ENCODE peak calls at places on chromosomes 13 and 19, in four cellular contexts. One of them, this sample, is unnamed.

GRCh38 chr19:4957981-4958380 is 10.9 kb upstream of the KDM4B start:
- DNase-seq in colonic mucosa: no peak
- DNase-seq in fibroblast of the aortic adventitia: no peak
- DNase-seq in stimulated activated CD4-positive, alpha-beta T cell treated with anti-CD3 and anti-CD28 coated beads, TNF-alpha, amount 100 ng/mL, for 24 hours: no peak
- DNase-seq in this sample: no peak

GRCh38 chr13:30341815-30342570 is 34.6 kb upstream of the KATNAL1 start:
- DNase-seq in stimulated activated CD4-positive, alpha-beta T cell treated with anti-CD3 and anti-CD28 coated beads, TNF-alpha, amount 100 ng/mL, for 24 hours: no peak
- DNase-seq in colonic mucosa: peak
- DNase-seq in fibroblast of the aortic adventitia: peak
- DNase-seq in this sample: no peak

GRCh38 chr13:61768175-61768574 is 352.5 kb upstream of the PCDH20 start:
- DNase-seq in fibroblast of the aortic adventitia: no peak
- DNase-seq in stimulated activated CD4-positive, alpha-beta T cell treated with anti-CD3 and anti-CD28 coated beads, TNF-alpha, amount 100 ng/mL, for 24 hours: no peak
- DNase-seq in colonic mucosa: no peak
- DNase-seq in this sample: no peak

GRCh38 chr19:6800991-6801396 is 28.5 kb downstream of the VAV1 start:
- DNase-seq in stimulated activated CD4-positive, alpha-beta T cell treated with anti-CD3 and anti-CD28 coated beads, TNF-alpha, amount 100 ng/mL, for 24 hours: no peak
- DNase-seq in colonic mucosa: no peak
- DNase-seq in fibroblast of the aortic adventitia: peak
- DNase-seq in this sample: no peak

GRCh38 chr19:1266116-1266817 is 2.9 kb upstream of the CIRBP start:
- DNase-seq in fibroblast of the aortic adventitia: peak
- DNase-seq in stimulated activated CD4-positive, alpha-beta T cell treated with anti-CD3 and anti-CD28 coated beads, TNF-alpha, amount 100 ng/mL, for 24 hours: no peak
- DNase-seq in colonic mucosa: peak
- DNase-seq in this sample: peak

GRCh38 chr13:63024458-63024857 is 1608.8 kb upstream of the PCDH20 start:
- DNase-seq in stimulated activated CD4-positive, alpha-beta T cell treated with anti-CD3 and anti-CD28 coated beads, TNF-alpha, amount 100 ng/mL, for 24 hours: no peak
- DNase-seq in colonic mucosa: no peak
- DNase-seq in fibroblast of the aortic adventitia: no peak
- DNase-seq in this sample: no peak

GRCh38 chr19:51020988-51021651 is 1.6 kb upstream of the KLK10 start:
- DNase-seq in colonic mucosa: no peak
- DNase-seq in fibroblast of the aortic adventitia: peak
- DNase-seq in stimulated activated CD4-positive, alpha-beta T cell treated with anti-CD3 and anti-CD28 coated beads, TNF-alpha, amount 100 ng/mL, for 24 hours: no peak
- DNase-seq in this sample: no peak

GRCh38 chr19:51926426-51926783 is 867 bp upstream of the ZNF613 start:
- DNase-seq in fibroblast of the aortic adventitia: no peak
- DNase-seq in colonic mucosa: no peak
- DNase-seq in stimulated activated CD4-positive, alpha-beta T cell treated with anti-CD3 and anti-CD28 coated beads, TNF-alpha, amount 100 ng/mL, for 24 hours: no peak
- DNase-seq in this sample: no peak

GRCh38 chr19:392375-392970 is 16.5 kb downstream of the C2CD4C start:
- DNase-seq in fibroblast of the aortic adventitia: no peak
- DNase-seq in colonic mucosa: no peak
- DNase-seq in stimulated activated CD4-positive, alpha-beta T cell treated with anti-CD3 and anti-CD28 coated beads, TNF-alpha, amount 100 ng/mL, for 24 hours: no peak
- DNase-seq in this sample: no peak

GRCh38 chr13:97310809-97311436 is 88.8 kb downstream of the MBNL2 start:
- DNase-seq in colonic mucosa: no peak
- DNase-seq in fibroblast of the aortic adventitia: no peak
- DNase-seq in stimulated activated CD4-positive, alpha-beta T cell treated with anti-CD3 and anti-CD28 coated beads, TNF-alpha, amount 100 ng/mL, for 24 hours: no peak
- DNase-seq in this sample: no peak

GRCh38 chr19:6501740-6502648 is at the start of gene TUBB4A:
- DNase-seq in fibroblast of the aortic adventitia: no peak
- DNase-seq in colonic mucosa: no peak
- DNase-seq in stimulated activated CD4-positive, alpha-beta T cell treated with anti-CD3 and anti-CD28 coated beads, TNF-alpha, amount 100 ng/mL, for 24 hours: no peak
- DNase-seq in this sample: peak

GRCh38 chr19:38452430-38453366 is 19.2 kb downstream of the RYR1 start:
- DNase-seq in stimulated activated CD4-positive, alpha-beta T cell treated with anti-CD3 and anti-CD28 coated beads, TNF-alpha, amount 100 ng/mL, for 24 hours: no peak
- DNase-seq in fibroblast of the aortic adventitia: no peak
- DNase-seq in colonic mucosa: peak
- DNase-seq in this sample: no peak

GRCh38 chr19:39907213-39907612 is 27.2 kb downstream of the FCGBP start:
- DNase-seq in colonic mucosa: no peak
- DNase-seq in fibroblast of the aortic adventitia: no peak
- DNase-seq in stimulated activated CD4-positive, alpha-beta T cell treated with anti-CD3 and anti-CD28 coated beads, TNF-alpha, amount 100 ng/mL, for 24 hours: no peak
- DNase-seq in this sample: no peak

GRCh38 chr13:71902676-71903075 is 35.7 kb upstream of the DACH1 start:
- DNase-seq in fibroblast of the aortic adventitia: no peak
- DNase-seq in stimulated activated CD4-positive, alpha-beta T cell treated with anti-CD3 and anti-CD28 coated beads, TNF-alpha, amount 100 ng/mL, for 24 hours: no peak
- DNase-seq in colonic mucosa: no peak
- DNase-seq in this sample: no peak

GRCh38 chr19:12695514-12695913 is 917 bp downstream of the FBXW9 start:
- DNase-seq in fibroblast of the aortic adventitia: no peak
- DNase-seq in stimulated activated CD4-positive, alpha-beta T cell treated with anti-CD3 and anti-CD28 coated beads, TNF-alpha, amount 100 ng/mL, for 24 hours: no peak
- DNase-seq in colonic mucosa: no peak
- DNase-seq in this sample: no peak

GRCh38 chr19:4745986-4746385 is 22.3 kb upstream of the DPP9 start:
- DNase-seq in stimulated activated CD4-positive, alpha-beta T cell treated with anti-CD3 and anti-CD28 coated beads, TNF-alpha, amount 100 ng/mL, for 24 hours: no peak
- DNase-seq in fibroblast of the aortic adventitia: no peak
- DNase-seq in colonic mucosa: no peak
- DNase-seq in this sample: no peak

GRCh38 chr19:18647371-18647767 is 10.5 kb downstream of the KLHL26 start:
- DNase-seq in stimulated activated CD4-positive, alpha-beta T cell treated with anti-CD3 and anti-CD28 coated beads, TNF-alpha, amount 100 ng/mL, for 24 hours: no peak
- DNase-seq in fibroblast of the aortic adventitia: no peak
- DNase-seq in colonic mucosa: no peak
- DNase-seq in this sample: no peak

GRCh38 chr19:38434549-38435051 is 1.1 kb downstream of the RYR1 start:
- DNase-seq in colonic mucosa: peak
- DNase-seq in stimulated activated CD4-positive, alpha-beta T cell treated with anti-CD3 and anti-CD28 coated beads, TNF-alpha, amount 100 ng/mL, for 24 hours: no peak
- DNase-seq in fibroblast of the aortic adventitia: no peak
- DNase-seq in this sample: no peak

GRCh38 chr19:47499863-47500830 is 14.7 kb downstream of the NAPA start:
- DNase-seq in fibroblast of the aortic adventitia: no peak
- DNase-seq in stimulated activated CD4-positive, alpha-beta T cell treated with anti-CD3 and anti-CD28 coated beads, TNF-alpha, amount 100 ng/mL, for 24 hours: no peak
- DNase-seq in colonic mucosa: no peak
- DNase-seq in this sample: no peak

GRCh38 chr19:44666852-44667251 is 4.4 kb upstream of the CEACAM19 start:
- DNase-seq in colonic mucosa: no peak
- DNase-seq in fibroblast of the aortic adventitia: no peak
- DNase-seq in stimulated activated CD4-positive, alpha-beta T cell treated with anti-CD3 and anti-CD28 coated beads, TNF-alpha, amount 100 ng/mL, for 24 hours: no peak
- DNase-seq in this sample: no peak

GRCh38 chr13:38090913-38091312 is 221.3 kb upstream of the TRPC4 start:
- DNase-seq in fibroblast of the aortic adventitia: no peak
- DNase-seq in stimulated activated CD4-positive, alpha-beta T cell treated with anti-CD3 and anti-CD28 coated beads, TNF-alpha, amount 100 ng/mL, for 24 hours: no peak
- DNase-seq in colonic mucosa: no peak
- DNase-seq in this sample: no peak

GRCh38 chr13:73162912-73163911 is 104.4 kb downstream of the KLF5 start:
- DNase-seq in fibroblast of the aortic adventitia: no peak
- DNase-seq in stimulated activated CD4-positive, alpha-beta T cell treated with anti-CD3 and anti-CD28 coated beads, TNF-alpha, amount 100 ng/mL, for 24 hours: no peak
- DNase-seq in colonic mucosa: no peak
- DNase-seq in this sample: no peak

GRCh38 chr19:55433292-55433691 is 9.8 kb downstream of the SHISA7 start:
- DNase-seq in fibroblast of the aortic adventitia: no peak
- DNase-seq in stimulated activated CD4-positive, alpha-beta T cell treated with anti-CD3 and anti-CD28 coated beads, TNF-alpha, amount 100 ng/mL, for 24 hours: no peak
- DNase-seq in colonic mucosa: no peak
- DNase-seq in this sample: no peak

GRCh38 chr13:51931606-51932005 is 69.8 kb downstream of the CCDC70 start:
- DNase-seq in colonic mucosa: no peak
- DNase-seq in fibroblast of the aortic adventitia: no peak
- DNase-seq in stimulated activated CD4-positive, alpha-beta T cell treated with anti-CD3 and anti-CD28 coated beads, TNF-alpha, amount 100 ng/mL, for 24 hours: no peak
- DNase-seq in this sample: no peak

GRCh38 chr19:28638445-28638844 is 574.5 kb downstream of the UQCRFS1 start:
- DNase-seq in fibroblast of the aortic adventitia: no peak
- DNase-seq in colonic mucosa: no peak
- DNase-seq in stimulated activated CD4-positive, alpha-beta T cell treated with anti-CD3 and anti-CD28 coated beads, TNF-alpha, amount 100 ng/mL, for 24 hours: no peak
- DNase-seq in this sample: no peak

GRCh38 chr19:2653717-2654584 is 48.5 kb downstream of the GNG7 start:
- DNase-seq in fibroblast of the aortic adventitia: no peak
- DNase-seq in stimulated activated CD4-positive, alpha-beta T cell treated with anti-CD3 and anti-CD28 coated beads, TNF-alpha, amount 100 ng/mL, for 24 hours: no peak
- DNase-seq in colonic mucosa: no peak
- DNase-seq in this sample: no peak

GRCh38 chr19:32611161-32611560 is 30.2 kb downstream of the PDCD5 start:
- DNase-seq in fibroblast of the aortic adventitia: no peak
- DNase-seq in colonic mucosa: no peak
- DNase-seq in stimulated activated CD4-positive, alpha-beta T cell treated with anti-CD3 and anti-CD28 coated beads, TNF-alpha, amount 100 ng/mL, for 24 hours: no peak
- DNase-seq in this sample: no peak

GRCh38 chr19:1267441-1268391 is 1.4 kb upstream of the CIRBP start:
- DNase-seq in stimulated activated CD4-positive, alpha-beta T cell treated with anti-CD3 and anti-CD28 coated beads, TNF-alpha, amount 100 ng/mL, for 24 hours: no peak
- DNase-seq in colonic mucosa: no peak
- DNase-seq in fibroblast of the aortic adventitia: no peak
- DNase-seq in this sample: no peak

GRCh38 chr19:18875726-18876125 is 20.2 kb downstream of the CERS1 start:
- DNase-seq in fibroblast of the aortic adventitia: no peak
- DNase-seq in colonic mucosa: no peak
- DNase-seq in stimulated activated CD4-positive, alpha-beta T cell treated with anti-CD3 and anti-CD28 coated beads, TNF-alpha, amount 100 ng/mL, for 24 hours: no peak
- DNase-seq in this sample: no peak

GRCh38 chr13:60356970-60357369 is 40.0 kb upstream of the TDRD3 start:
- DNase-seq in fibroblast of the aortic adventitia: no peak
- DNase-seq in colonic mucosa: no peak
- DNase-seq in stimulated activated CD4-positive, alpha-beta T cell treated with anti-CD3 and anti-CD28 coated beads, TNF-alpha, amount 100 ng/mL, for 24 hours: no peak
- DNase-seq in this sample: no peak

GRCh38 chr19:11286312-11286974 is 9.5 kb upstream of the TSPAN16 start:
- DNase-seq in stimulated activated CD4-positive, alpha-beta T cell treated with anti-CD3 and anti-CD28 coated beads, TNF-alpha, amount 100 ng/mL, for 24 hours: no peak
- DNase-seq in fibroblast of the aortic adventitia: peak
- DNase-seq in colonic mucosa: no peak
- DNase-seq in this sample: no peak

GRCh38 chr13:75410207-75410606 is 71.8 kb downstream of the TBC1D4 start:
- DNase-seq in stimulated activated CD4-positive, alpha-beta T cell treated with anti-CD3 and anti-CD28 coated beads, TNF-alpha, amount 100 ng/mL, for 24 hours: no peak
- DNase-seq in fibroblast of the aortic adventitia: no peak
- DNase-seq in colonic mucosa: no peak
- DNase-seq in this sample: no peak

This sample was measured in stimulated activated effector memory CD8-positive, alpha-beta T cell treated with anti-CD3 and anti-CD28 coated beads, Interleukin-12 subunit alpha, Interleukin-12 subunit beta, amount 100 ng/mL, for 72 hours.